ENCODE peak calls at places on chromosomes 5 and 9, in four cellular contexts. One of them, this sample, is unnamed.

GRCh38 chr9:108180511-108180910 is 675.3 kb downstream of the ACTL7B start:
- DNase-seq in ureter: no peak
- DNase-seq in LoVo: no peak
- DNase-seq in PC-9: no peak
- DNase-seq in this sample: peak

GRCh38 chr5:118447350-118447749 is 541.0 kb downstream of the DTWD2 start:
- DNase-seq in ureter: no peak
- DNase-seq in LoVo: no peak
- DNase-seq in PC-9: no peak
- DNase-seq in this sample: no peak

GRCh38 chr9:121671612-121672155 is 20.2 kb downstream of the DAB2IP start:
- DNase-seq in ureter: no peak
- DNase-seq in LoVo: no peak
- DNase-seq in PC-9: no peak
- DNase-seq in this sample: no peak

GRCh38 chr9:86614871-86615849 is 260.9 kb upstream of the TUT7 start:
- DNase-seq in ureter: no peak
- DNase-seq in LoVo: no peak
- DNase-seq in PC-9: peak
- DNase-seq in this sample: no peak

GRCh38 chr5:8320244-8320643 is 451.3 kb downstream of the MTRR start:
- DNase-seq in ureter: no peak
- DNase-seq in LoVo: no peak
- DNase-seq in PC-9: no peak
- DNase-seq in this sample: no peak

GRCh38 chr5:15694694-15695093 is 194.7 kb downstream of the FBXL7 start:
- DNase-seq in ureter: no peak
- DNase-seq in LoVo: no peak
- DNase-seq in PC-9: no peak
- DNase-seq in this sample: no peak

GRCh38 chr9:124658165-124659017 is 112.7 kb downstream of the NR6A1 start:
- DNase-seq in ureter: peak
- DNase-seq in LoVo: peak
- DNase-seq in PC-9: peak
- DNase-seq in this sample: peak

GRCh38 chr9:91949946-91950664 is at the start of gene ROR2:
- DNase-seq in ureter: peak
- DNase-seq in LoVo: peak
- DNase-seq in PC-9: no peak
- DNase-seq in this sample: peak

GRCh38 chr5:99104538-99105132 is 175.8 kb upstream of the CHD1 start:
- DNase-seq in ureter: no peak
- DNase-seq in LoVo: peak
- DNase-seq in PC-9: no peak
- DNase-seq in this sample: no peak

GRCh38 chr5:135833521-135833920 is 942 bp upstream of the SLC25A48 start:
- DNase-seq in ureter: peak
- DNase-seq in LoVo: no peak
- DNase-seq in PC-9: no peak
- DNase-seq in this sample: no peak

GRCh38 chr9:70110194-70111041 is 66.8 kb downstream of the MAMDC2 start:
- DNase-seq in ureter: no peak
- DNase-seq in LoVo: no peak
- DNase-seq in PC-9: no peak
- DNase-seq in this sample: no peak

GRCh38 chr5:150763023-150763793 is 4.4 kb upstream of the DCTN4 start:
- DNase-seq in ureter: peak
- DNase-seq in LoVo: peak
- DNase-seq in PC-9: peak
- DNase-seq in this sample: peak

GRCh38 chr9:17613723-17614122 is 34.9 kb downstream of the SH3GL2 start:
- DNase-seq in ureter: no peak
- DNase-seq in LoVo: peak
- DNase-seq in PC-9: no peak
- DNase-seq in this sample: no peak

GRCh38 chr5:91219803-91220371 is 163.2 kb downstream of the ARRDC3 start:
- DNase-seq in ureter: no peak
- DNase-seq in LoVo: no peak
- DNase-seq in PC-9: no peak
- DNase-seq in this sample: no peak

GRCh38 chr5:173547579-173547978 is 68.9 kb downstream of the BOD1 start:
- DNase-seq in ureter: no peak
- DNase-seq in LoVo: no peak
- DNase-seq in PC-9: peak
- DNase-seq in this sample: no peak

GRCh38 chr9:90966475-90967150 is 165.0 kb downstream of the SYK start:
- DNase-seq in ureter: no peak
- DNase-seq in LoVo: no peak
- DNase-seq in PC-9: no peak
- DNase-seq in this sample: no peak

GRCh38 chr9:88379352-88379751 is 8.9 kb upstream of the SPIN1 start:
- DNase-seq in ureter: no peak
- DNase-seq in LoVo: no peak
- DNase-seq in PC-9: no peak
- DNase-seq in this sample: no peak

GRCh38 chr9:17682684-17683083 is 103.8 kb downstream of the SH3GL2 start:
- DNase-seq in ureter: no peak
- DNase-seq in LoVo: no peak
- DNase-seq in PC-9: no peak
- DNase-seq in this sample: no peak

GRCh38 chr9:72396247-72397091 is 31.5 kb upstream of the ZFAND5 start:
- DNase-seq in ureter: no peak
- DNase-seq in LoVo: peak
- DNase-seq in PC-9: peak
- DNase-seq in this sample: peak

GRCh38 chr9:135814421-135814820 is 92.9 kb downstream of the CAMSAP1 start:
- DNase-seq in ureter: no peak
- DNase-seq in LoVo: no peak
- DNase-seq in PC-9: no peak
- DNase-seq in this sample: no peak

GRCh38 chr5:27516437-27516836 is 478.1 kb upstream of the CDH9 start:
- DNase-seq in ureter: no peak
- DNase-seq in LoVo: no peak
- DNase-seq in PC-9: no peak
- DNase-seq in this sample: no peak

GRCh38 chr9:73216016-73216415 is 64.4 kb downstream of the ANXA1 start:
- DNase-seq in ureter: no peak
- DNase-seq in LoVo: no peak
- DNase-seq in PC-9: no peak
- DNase-seq in this sample: no peak

GRCh38 chr9:8564960-8565359 is 765.4 kb upstream of the DMAC1 start:
- DNase-seq in ureter: no peak
- DNase-seq in LoVo: no peak
- DNase-seq in PC-9: no peak
- DNase-seq in this sample: no peak

GRCh38 chr5:176629853-176630680 is at the start of the genes EIF4E1B and SNCB:
- DNase-seq in ureter: no peak
- DNase-seq in LoVo: no peak
- DNase-seq in PC-9: no peak
- DNase-seq in this sample: no peak

GRCh38 chr9:35756743-35757526 is 2.9 kb upstream of the MSMP start:
- DNase-seq in ureter: peak
- DNase-seq in LoVo: peak
- DNase-seq in PC-9: peak
- DNase-seq in this sample: peak

GRCh38 chr9:129273941-129274709 is 96.1 kb upstream of the IER5L start:
- DNase-seq in ureter: peak
- DNase-seq in LoVo: no peak
- DNase-seq in PC-9: no peak
- DNase-seq in this sample: no peak

GRCh38 chr5:135477594-135477993 is 25.4 kb upstream of the TIFAB start:
- DNase-seq in ureter: no peak
- DNase-seq in LoVo: no peak
- DNase-seq in PC-9: no peak
- DNase-seq in this sample: no peak

GRCh38 chr5:67104859-67105258 is 91.7 kb downstream of the CD180 start:
- DNase-seq in ureter: no peak
- DNase-seq in LoVo: no peak
- DNase-seq in PC-9: no peak
- DNase-seq in this sample: no peak

GRCh38 chr9:22173959-22174358 is 164.9 kb upstream of the CDKN2B start:
- DNase-seq in ureter: no peak
- DNase-seq in LoVo: no peak
- DNase-seq in PC-9: no peak
- DNase-seq in this sample: no peak

GRCh38 chr5:103111458-103111857 is 8.5 kb downstream of the GIN1 start:
- DNase-seq in ureter: no peak
- DNase-seq in LoVo: no peak
- DNase-seq in PC-9: no peak
- DNase-seq in this sample: no peak

GRCh38 chr9:112489039-112489546 is 2.5 kb downstream of the KIAA1958 start:
- DNase-seq in ureter: no peak
- DNase-seq in LoVo: no peak
- DNase-seq in PC-9: no peak
- DNase-seq in this sample: no peak

GRCh38 chr5:145792840-145793239 is 42.3 kb downstream of the PRELID2 start:
- DNase-seq in ureter: no peak
- DNase-seq in LoVo: no peak
- DNase-seq in PC-9: no peak
- DNase-seq in this sample: no peak

GRCh38 chr9:131167146-131167692 is 41.8 kb downstream of the NUP214 start:
- DNase-seq in ureter: no peak
- DNase-seq in LoVo: no peak
- DNase-seq in PC-9: no peak
- DNase-seq in this sample: peak

GRCh38 chr5:88203977-88204735 is 64.5 kb downstream of the TMEM161B start:
- DNase-seq in ureter: no peak
- DNase-seq in LoVo: no peak
- DNase-seq in PC-9: no peak
- DNase-seq in this sample: no peak

GRCh38 chr9:71349218-71349617 is 227.8 kb upstream of the TRPM3 start:
- DNase-seq in ureter: no peak
- DNase-seq in LoVo: no peak
- DNase-seq in PC-9: no peak
- DNase-seq in this sample: no peak

GRCh38 chr9:109805054-109805453 is 25.1 kb downstream of the PALM2AKAP2 start:
- DNase-seq in ureter: no peak
- DNase-seq in LoVo: no peak
- DNase-seq in PC-9: no peak
- DNase-seq in this sample: no peak

GRCh38 chr5:13932006-13932405 is 12.5 kb downstream of the DNAH5 start:
- DNase-seq in ureter: no peak
- DNase-seq in LoVo: no peak
- DNase-seq in PC-9: no peak
- DNase-seq in this sample: no peak

GRCh38 chr5:101429241-101429640 is 526.2 kb upstream of the ST8SIA4 start:
- DNase-seq in ureter: no peak
- DNase-seq in LoVo: no peak
- DNase-seq in PC-9: no peak
- DNase-seq in this sample: no peak

GRCh38 chr5:42595597-42595996 is 161.0 kb upstream of the CCDC152 start:
- DNase-seq in ureter: no peak
- DNase-seq in LoVo: no peak
- DNase-seq in PC-9: no peak
- DNase-seq in this sample: no peak

This sample was measured in prostate gland.